ENCODE peak calls at places on chromosomes 5 and 9, in six cellular contexts. One of them, this sample, is unnamed.

GRCh38 chr9:134602547-134603362 is 38.8 kb upstream of the COL5A1 start:
- DNase-seq in HFF-Myc: peak
- DNase-seq in kidney glomerular epithelial cell: peak
- DNase-seq in activated effector memory CD4-positive, alpha-beta T cell treated with Interleukin-2 at 50 U/mL for 16 hours: no peak
- DNase-seq in COR-L47: no peak
- DNase-seq in hypothalamus: no peak
- DNase-seq in this sample: peak

GRCh38 chr9:32486839-32487562 is 39.0 kb downstream of the RIGI start:
- DNase-seq in kidney glomerular epithelial cell: no peak
- DNase-seq in hypothalamus: no peak
- DNase-seq in HFF-Myc: no peak
- DNase-seq in activated effector memory CD4-positive, alpha-beta T cell treated with Interleukin-2 at 50 U/mL for 16 hours: no peak
- DNase-seq in COR-L47: no peak
- DNase-seq in this sample: no peak

GRCh38 chr5:54567996-54568395 is 50.4 kb downstream of the SNX18 start:
- DNase-seq in kidney glomerular epithelial cell: no peak
- DNase-seq in activated effector memory CD4-positive, alpha-beta T cell treated with Interleukin-2 at 50 U/mL for 16 hours: no peak
- DNase-seq in hypothalamus: no peak
- DNase-seq in HFF-Myc: no peak
- DNase-seq in COR-L47: no peak
- DNase-seq in this sample: no peak

GRCh38 chr9:119272500-119273211 is 96.6 kb downstream of the BRINP1 start:
- DNase-seq in activated effector memory CD4-positive, alpha-beta T cell treated with Interleukin-2 at 50 U/mL for 16 hours: no peak
- DNase-seq in hypothalamus: no peak
- DNase-seq in kidney glomerular epithelial cell: no peak
- DNase-seq in COR-L47: no peak
- DNase-seq in HFF-Myc: no peak
- DNase-seq in this sample: no peak

GRCh38 chr5:172403191-172403794 is 51.0 kb downstream of the SH3PXD2B start:
- DNase-seq in kidney glomerular epithelial cell: no peak
- DNase-seq in HFF-Myc: no peak
- DNase-seq in activated effector memory CD4-positive, alpha-beta T cell treated with Interleukin-2 at 50 U/mL for 16 hours: no peak
- DNase-seq in COR-L47: no peak
- DNase-seq in hypothalamus: peak
- DNase-seq in this sample: peak

GRCh38 chr9:16106211-16106610 is 553.4 kb downstream of the CCDC171 start:
- DNase-seq in activated effector memory CD4-positive, alpha-beta T cell treated with Interleukin-2 at 50 U/mL for 16 hours: no peak
- DNase-seq in HFF-Myc: no peak
- DNase-seq in kidney glomerular epithelial cell: no peak
- DNase-seq in hypothalamus: no peak
- DNase-seq in COR-L47: no peak
- DNase-seq in this sample: no peak

GRCh38 chr5:143824851-143825720 is 13.1 kb downstream of the HMHB1 start:
- DNase-seq in kidney glomerular epithelial cell: peak
- DNase-seq in COR-L47: peak
- DNase-seq in activated effector memory CD4-positive, alpha-beta T cell treated with Interleukin-2 at 50 U/mL for 16 hours: peak
- DNase-seq in hypothalamus: peak
- DNase-seq in HFF-Myc: peak
- DNase-seq in this sample: peak

GRCh38 chr9:123406691-123407536 is 50.9 kb downstream of the CRB2 start:
- DNase-seq in COR-L47: peak
- DNase-seq in HFF-Myc: no peak
- DNase-seq in kidney glomerular epithelial cell: no peak
- DNase-seq in hypothalamus: no peak
- DNase-seq in activated effector memory CD4-positive, alpha-beta T cell treated with Interleukin-2 at 50 U/mL for 16 hours: no peak
- DNase-seq in this sample: no peak

GRCh38 chr5:107875834-107876233 is 205.1 kb upstream of the EFNA5 start:
- DNase-seq in hypothalamus: no peak
- DNase-seq in COR-L47: no peak
- DNase-seq in HFF-Myc: no peak
- DNase-seq in activated effector memory CD4-positive, alpha-beta T cell treated with Interleukin-2 at 50 U/mL for 16 hours: no peak
- DNase-seq in kidney glomerular epithelial cell: peak
- DNase-seq in this sample: no peak

GRCh38 chr5:175800656-175801081 is 70.7 kb upstream of the CPLX2 start:
- DNase-seq in COR-L47: no peak
- DNase-seq in activated effector memory CD4-positive, alpha-beta T cell treated with Interleukin-2 at 50 U/mL for 16 hours: no peak
- DNase-seq in hypothalamus: no peak
- DNase-seq in kidney glomerular epithelial cell: peak
- DNase-seq in HFF-Myc: no peak
- DNase-seq in this sample: no peak

GRCh38 chr5:96807099-96807654 is 568 bp downstream of the ERAP1 start:
- DNase-seq in HFF-Myc: peak
- DNase-seq in activated effector memory CD4-positive, alpha-beta T cell treated with Interleukin-2 at 50 U/mL for 16 hours: no peak
- DNase-seq in COR-L47: peak
- DNase-seq in hypothalamus: no peak
- DNase-seq in kidney glomerular epithelial cell: peak
- DNase-seq in this sample: peak

GRCh38 chr5:98836175-98836574 is 62.7 kb downstream of the RGMB start:
- DNase-seq in HFF-Myc: no peak
- DNase-seq in COR-L47: no peak
- DNase-seq in kidney glomerular epithelial cell: no peak
- DNase-seq in hypothalamus: no peak
- DNase-seq in activated effector memory CD4-positive, alpha-beta T cell treated with Interleukin-2 at 50 U/mL for 16 hours: no peak
- DNase-seq in this sample: no peak

GRCh38 chr5:176737001-176737745 is 73.2 kb upstream of the UNC5A start:
- DNase-seq in hypothalamus: no peak
- DNase-seq in HFF-Myc: no peak
- DNase-seq in COR-L47: no peak
- DNase-seq in kidney glomerular epithelial cell: peak
- DNase-seq in activated effector memory CD4-positive, alpha-beta T cell treated with Interleukin-2 at 50 U/mL for 16 hours: no peak
- DNase-seq in this sample: no peak

GRCh38 chr9:32490601-32491000 is 35.4 kb downstream of the RIGI start:
- DNase-seq in COR-L47: no peak
- DNase-seq in hypothalamus: no peak
- DNase-seq in HFF-Myc: no peak
- DNase-seq in kidney glomerular epithelial cell: no peak
- DNase-seq in activated effector memory CD4-positive, alpha-beta T cell treated with Interleukin-2 at 50 U/mL for 16 hours: no peak
- DNase-seq in this sample: no peak

GRCh38 chr5:180173875-180174586 is 35.0 kb downstream of the RASGEF1C start:
- DNase-seq in COR-L47: no peak
- DNase-seq in HFF-Myc: no peak
- DNase-seq in kidney glomerular epithelial cell: peak
- DNase-seq in hypothalamus: no peak
- DNase-seq in activated effector memory CD4-positive, alpha-beta T cell treated with Interleukin-2 at 50 U/mL for 16 hours: no peak
- DNase-seq in this sample: no peak

GRCh38 chr9:114446036-114446435 is 58.3 kb upstream of the AKNA start:
- DNase-seq in activated effector memory CD4-positive, alpha-beta T cell treated with Interleukin-2 at 50 U/mL for 16 hours: no peak
- DNase-seq in kidney glomerular epithelial cell: peak
- DNase-seq in hypothalamus: no peak
- DNase-seq in HFF-Myc: no peak
- DNase-seq in COR-L47: no peak
- DNase-seq in this sample: no peak

GRCh38 chr5:23466401-23466886 is 41.0 kb upstream of the PRDM9 start:
- DNase-seq in activated effector memory CD4-positive, alpha-beta T cell treated with Interleukin-2 at 50 U/mL for 16 hours: no peak
- DNase-seq in hypothalamus: no peak
- DNase-seq in HFF-Myc: no peak
- DNase-seq in COR-L47: no peak
- DNase-seq in kidney glomerular epithelial cell: peak
- DNase-seq in this sample: peak

GRCh38 chr5:61386062-61386800 is 54.2 kb downstream of the ZSWIM6 start:
- DNase-seq in activated effector memory CD4-positive, alpha-beta T cell treated with Interleukin-2 at 50 U/mL for 16 hours: no peak
- DNase-seq in hypothalamus: no peak
- DNase-seq in kidney glomerular epithelial cell: no peak
- DNase-seq in COR-L47: no peak
- DNase-seq in HFF-Myc: no peak
- DNase-seq in this sample: no peak

GRCh38 chr5:93756372-93756771 is 15.0 kb upstream of the POU5F2 start:
- DNase-seq in kidney glomerular epithelial cell: no peak
- DNase-seq in hypothalamus: no peak
- DNase-seq in COR-L47: no peak
- DNase-seq in HFF-Myc: no peak
- DNase-seq in activated effector memory CD4-positive, alpha-beta T cell treated with Interleukin-2 at 50 U/mL for 16 hours: no peak
- DNase-seq in this sample: no peak

GRCh38 chr5:8136271-8136670 is 267.3 kb downstream of the MTRR start:
- DNase-seq in kidney glomerular epithelial cell: no peak
- DNase-seq in activated effector memory CD4-positive, alpha-beta T cell treated with Interleukin-2 at 50 U/mL for 16 hours: no peak
- DNase-seq in HFF-Myc: no peak
- DNase-seq in COR-L47: no peak
- DNase-seq in hypothalamus: no peak
- DNase-seq in this sample: no peak

GRCh38 chr9:28899267-28899666 is 1326.0 kb upstream of the C9orf72 start:
- DNase-seq in kidney glomerular epithelial cell: no peak
- DNase-seq in COR-L47: no peak
- DNase-seq in hypothalamus: no peak
- DNase-seq in HFF-Myc: no peak
- DNase-seq in activated effector memory CD4-positive, alpha-beta T cell treated with Interleukin-2 at 50 U/mL for 16 hours: no peak
- DNase-seq in this sample: no peak

GRCh38 chr5:32126691-32127090 is 47.4 kb downstream of the GOLPH3 start:
- DNase-seq in HFF-Myc: no peak
- DNase-seq in kidney glomerular epithelial cell: no peak
- DNase-seq in activated effector memory CD4-positive, alpha-beta T cell treated with Interleukin-2 at 50 U/mL for 16 hours: no peak
- DNase-seq in hypothalamus: no peak
- DNase-seq in COR-L47: no peak
- DNase-seq in this sample: no peak